ENCODE peak calls at places on chromosome 11, in seven cellular contexts. A is endodermal cell; K is A673; J is naive thymus-derived CD4-positive, alpha-beta T cell; V is NB4; L is mesenchymal stem cell; T is adrenal gland. G is an unnamed sample.

GRCh38 chr11:12818333-12819015 is 144.3 kb downstream of the TEAD1 start:
- DNase-seq in A (no peak), K (peak), J (no peak), V (no peak), L (peak), T (no peak), G (peak)

GRCh38 chr11:110028904-110029303 is 64.3 kb upstream of the ZC3H12C start:
- DNase-seq in A (no peak), K (no peak), J (no peak), V (no peak), L (no peak), T (no peak), G (no peak)

GRCh38 chr11:60941371-60942119 is 10.4 kb downstream of the SLC15A3 start:
- DNase-seq in A (no peak), K (no peak), J (no peak), V (no peak), L (no peak), T (no peak), G (no peak)

GRCh38 chr11:46726206-46726862 is 7.3 kb downstream of the F2 start:
- DNase-seq in A (no peak), K (no peak), J (no peak), V (no peak), L (no peak), T (no peak), G (no peak)

GRCh38 chr11:65491163-65491465 is 7.7 kb upstream of the MALAT1 start:
- DNase-seq in A (no peak), K (peak), J (no peak), V (no peak), L (peak), T (peak), G (no peak)

GRCh38 chr11:67671211-67671520 is 3.3 kb downstream of the ALDH3B2 start:
- DNase-seq in A (no peak), K (no peak), J (no peak), V (no peak), L (no peak), T (no peak), G (no peak)

GRCh38 chr11:66225054-66225453 is 43.4 kb upstream of the RAB1B start:
- DNase-seq in A (no peak), K (no peak), J (no peak), V (no peak), L (no peak), T (no peak), G (no peak)

GRCh38 chr11:66892926-66893325 is 36.1 kb downstream of the LRFN4 start:
- DNase-seq in A (no peak), K (no peak), J (no peak), V (no peak), L (peak), T (no peak), G (no peak)

GRCh38 chr11:66002648-66003225 is 434 bp downstream of the BANF1 start:
- DNase-seq in A (peak), K (no peak), J (peak), V (no peak), L (peak), T (peak), G (no peak)

GRCh38 chr11:27395556-27396258 is 32.7 kb upstream of the CCDC34 start:
- DNase-seq in A (no peak), K (peak), J (no peak), V (no peak), L (peak), T (no peak), G (no peak)

GRCh38 chr11:69295995-69296889 is 2.3 kb downstream of the MYEOV start:
- DNase-seq in A (no peak), K (no peak), J (no peak), V (peak), L (peak), T (peak), G (no peak)

GRCh38 chr11:64385953-64386704 is 27.2 kb downstream of the RPS6KA4 start:
- DNase-seq in A (no peak), K (no peak), J (no peak), V (peak), L (peak), T (no peak), G (peak)

GRCh38 chr11:35214792-35215193 is 75.8 kb downstream of the CD44 start:
- DNase-seq in A (peak), K (peak), J (no peak), V (no peak), L (peak), T (no peak), G (no peak)

GRCh38 chr11:128428876-128429416 is 158.4 kb downstream of the ETS1 start:
- DNase-seq in A (no peak), K (no peak), J (no peak), V (no peak), L (no peak), T (no peak), G (no peak)

GRCh38 chr11:102420547-102420946 is 32.0 kb downstream of the TMEM123 start:
- DNase-seq in A (no peak), K (no peak), J (no peak), V (no peak), L (no peak), T (no peak), G (no peak)

GRCh38 chr11:40204228-40204627 is 1255.2 kb downstream of the LRRC4C start:
- DNase-seq in A (no peak), K (no peak), J (no peak), V (no peak), L (no peak), T (no peak), G (no peak)

GRCh38 chr11:70889411-70889810 is 363.0 kb downstream of the SHANK2 start:
- DNase-seq in A (no peak), K (no peak), J (no peak), V (no peak), L (no peak), T (no peak), G (no peak)

GRCh38 chr11:130427581-130428211 is 713 bp downstream of the ADAMTS8 start:
- DNase-seq in A (peak), K (no peak), J (no peak), V (no peak), L (no peak), T (no peak), G (no peak)

GRCh38 chr11:85934599-85935169 is 79.5 kb downstream of the CCDC83 start:
- DNase-seq in A (no peak), K (no peak), J (no peak), V (no peak), L (no peak), T (peak), G (no peak)

GRCh38 chr11:65150513-65151271 is 16.4 kb upstream of the SYVN1 start:
- DNase-seq in A (peak), K (peak), J (no peak), V (peak), L (peak), T (peak), G (no peak)

GRCh38 chr11:112219476-112220232 is 6.6 kb upstream of the PTS start:
- DNase-seq in A (peak), K (peak), J (no peak), V (peak), L (peak), T (peak), G (peak)

GRCh38 chr11:75498556-75499255 is 27.0 kb downstream of the GDPD5 start:
- DNase-seq in A (no peak), K (no peak), J (no peak), V (no peak), L (no peak), T (no peak), G (no peak)

GRCh38 chr11:111939836-111940604 is 2.9 kb downstream of the DIXDC1 start:
- DNase-seq in A (no peak), K (no peak), J (no peak), V (no peak), L (peak), T (no peak), G (no peak)

GRCh38 chr11:128492461-128492860 is 94.9 kb downstream of the ETS1 start:
- DNase-seq in A (no peak), K (no peak), J (no peak), V (peak), L (peak), T (no peak), G (no peak)

GRCh38 chr11:19441752-19442553 is 201.2 kb upstream of the E2F8 start:
- DNase-seq in A (no peak), K (no peak), J (peak), V (peak), L (peak), T (peak), G (no peak)

GRCh38 chr11:12220305-12220704 is 109.9 kb downstream of the MICAL2 start:
- DNase-seq in A (no peak), K (no peak), J (no peak), V (no peak), L (no peak), T (no peak), G (no peak)

GRCh38 chr11:35134403-35135126 is 4.4 kb upstream of the CD44 start:
- DNase-seq in A (no peak), K (no peak), J (no peak), V (no peak), L (peak), T (no peak), G (no peak)

GRCh38 chr11:65585396-65586246 is 9.8 kb downstream of the EHBP1L1 start:
- DNase-seq in A (no peak), K (no peak), J (no peak), V (no peak), L (no peak), T (no peak), G (no peak)

GRCh38 chr11:58524232-58525036 is 16.5 kb upstream of the OR5B21 start:
- DNase-seq in A (peak), K (peak), J (peak), V (peak), L (peak), T (peak), G (peak)

GRCh38 chr11:99968336-99968735 is 718.8 kb upstream of the ARHGAP42 start:
- DNase-seq in A (no peak), K (peak), J (no peak), V (no peak), L (peak), T (no peak), G (no peak)

GRCh38 chr11:119144825-119145476 is 3.9 kb upstream of the ABCG4 start:
- DNase-seq in A (peak), K (peak), J (no peak), V (peak), L (peak), T (peak), G (peak)

GRCh38 chr11:94948070-94948617 is 25.2 kb downstream of the CWC15 start:
- DNase-seq in A (no peak), K (peak), J (no peak), V (peak), L (peak), T (no peak), G (no peak)

GRCh38 chr11:13105237-13105844 is 96.2 kb downstream of the RASSF10 start:
- DNase-seq in A (no peak), K (no peak), J (no peak), V (peak), L (no peak), T (peak), G (peak)

GRCh38 chr11:80362578-80362977 is 921.7 kb upstream of the TENM4 start:
- DNase-seq in A (no peak), K (no peak), J (no peak), V (no peak), L (peak), T (no peak), G (no peak)

GRCh38 chr11:64484308-64485061 is 106.5 kb upstream of the SLC22A12 start:
- DNase-seq in A (no peak), K (no peak), J (no peak), V (no peak), L (no peak), T (no peak), G (no peak)

GRCh38 chr11:110434952-110435779 is 5.4 kb downstream of the FDX1 start:
- DNase-seq in A (peak), K (no peak), J (no peak), V (no peak), L (peak), T (peak), G (no peak)

GRCh38 chr11:40302669-40303068 is 1156.8 kb downstream of the LRRC4C start:
- DNase-seq in A (no peak), K (no peak), J (no peak), V (no peak), L (no peak), T (no peak), G (no peak)

DNA sequence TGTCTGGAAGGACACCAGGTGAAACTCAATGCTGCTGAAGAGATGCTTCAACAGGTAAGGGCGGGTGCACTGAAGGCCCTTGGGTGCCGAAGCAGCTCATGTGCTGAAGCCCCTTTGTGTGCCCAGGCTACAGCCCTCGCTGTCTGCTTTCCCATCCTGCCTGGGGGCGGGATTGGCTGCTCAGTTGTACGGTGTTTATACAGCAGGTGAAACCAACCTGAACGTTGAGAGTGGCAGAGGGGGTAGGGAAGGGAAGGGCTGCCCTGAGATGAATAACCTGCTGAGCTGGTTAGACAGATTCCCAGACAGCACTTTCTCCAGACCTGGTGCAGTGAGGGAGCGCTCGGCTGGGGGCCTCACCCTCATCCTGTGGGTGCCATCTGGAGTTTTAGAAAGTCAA is 75.7 kb downstream of the CYB5R2 start:
- DNase-seq in A (no peak), K (no peak), J (no peak), V (no peak), L (no peak), T (no peak), G (no peak)
- H3K4me3 ChIP-seq in A (no peak), K (no peak), J (no peak), V (no peak), L (no peak), T (no peak), G (no peak)

GRCh38 chr11:44309483-44310197 is at the start of gene ALX4:
- DNase-seq in A (peak), K (peak), J (peak), V (peak), L (no peak), T (peak), G (no peak)

GRCh38 chr11:44311339-44312261 is 1.7 kb upstream of the ALX4 start:
- DNase-seq in A (peak), K (no peak), J (no peak), V (no peak), L (no peak), T (no peak), G (no peak)

GRCh38 chr11:44308923-44309482 is 936 bp downstream of the ALX4 start:
- DNase-seq in A (no peak), K (no peak), J (no peak), V (no peak), L (no peak), T (no peak), G (no peak)

GRCh38 chr11:44310198-44310455 is 188 bp upstream of the ALX4 start:
- DNase-seq in A (no peak), K (no peak), J (no peak), V (no peak), L (no peak), T (no peak), G (no peak)

DNA sequence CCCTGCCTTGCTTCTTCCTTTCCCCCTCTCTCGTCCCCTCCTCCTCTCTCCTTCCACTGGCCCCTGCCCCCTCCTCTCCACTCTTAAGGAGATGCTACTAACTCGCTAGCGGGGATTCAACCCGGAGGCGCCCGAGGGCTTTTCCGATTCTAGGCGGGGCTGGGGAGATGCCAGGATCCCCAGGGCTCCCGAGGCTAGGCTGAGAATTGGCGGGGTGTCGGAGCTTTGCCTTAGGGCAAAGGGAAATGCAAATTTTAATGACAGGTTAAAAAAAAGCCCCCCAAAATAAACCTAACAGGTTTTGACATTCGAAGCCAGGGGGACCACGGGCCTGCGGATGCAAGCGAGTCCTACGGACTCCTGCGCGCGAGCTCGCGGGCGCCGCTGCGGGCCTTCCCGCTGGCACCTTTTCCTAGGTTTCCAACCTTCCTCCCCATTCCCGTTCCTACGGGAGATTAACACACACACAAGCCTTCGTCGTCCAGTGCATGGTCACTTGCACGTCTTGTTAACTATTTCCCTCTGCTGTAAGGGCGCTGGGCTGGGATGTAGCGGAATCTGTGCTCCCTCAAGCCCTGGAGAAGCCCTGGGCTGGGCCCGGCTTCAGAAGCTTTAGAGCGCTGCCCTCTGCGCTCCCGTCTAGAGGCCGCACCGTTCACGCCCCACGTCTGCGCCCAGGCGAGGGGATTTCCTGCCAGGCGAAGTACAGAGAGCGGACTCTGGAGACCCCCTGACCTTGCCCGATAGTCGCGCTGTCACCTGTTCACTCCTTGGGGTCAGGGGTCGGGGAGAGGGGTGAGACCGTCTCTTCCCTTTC is 725 bp upstream of the ALX4 start:
- DNase-seq in A (peak), K (peak), J (no peak), V (no peak), L (no peak), T (no peak), G (no peak)
- H3K4me3 ChIP-seq in A (no peak), K (peak), J (no peak), V (no peak), L (no peak), T (no peak), G (no peak)

DNA sequence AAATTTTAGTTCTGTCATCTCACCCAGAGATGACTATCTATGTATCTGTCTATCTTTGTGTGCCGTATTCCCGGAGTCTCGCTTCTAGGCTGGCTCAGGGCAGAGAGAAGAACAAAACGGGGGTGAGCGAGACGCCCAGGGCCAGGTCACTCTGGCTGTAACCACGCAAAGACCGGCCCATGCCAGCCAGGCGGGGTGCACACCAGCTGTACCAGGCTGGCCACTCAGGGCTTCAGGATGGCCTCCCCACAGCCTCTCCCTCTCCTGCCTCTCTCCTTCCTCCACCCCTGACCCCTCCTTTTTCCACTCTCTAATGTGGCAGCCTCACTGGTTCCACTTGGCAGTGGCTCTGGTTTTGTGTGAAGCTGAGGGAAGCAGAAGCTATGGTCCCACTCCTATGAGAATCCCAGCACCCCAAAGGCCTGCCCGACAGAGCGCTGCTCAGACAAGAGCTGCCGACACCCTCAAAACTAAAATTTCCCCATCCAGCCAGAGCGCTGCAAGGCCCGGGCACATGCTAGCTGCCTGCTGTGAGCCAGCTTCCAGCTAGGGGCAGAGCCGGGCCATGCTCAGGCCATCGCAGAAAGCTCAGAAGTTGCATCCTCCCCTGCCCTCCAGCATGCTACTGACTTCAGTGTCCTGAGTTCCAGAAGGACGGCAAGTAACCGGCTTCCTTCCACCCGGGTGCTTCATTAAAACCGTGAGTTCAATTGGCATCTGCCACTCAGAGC is 139.4 kb upstream of the TBCEL start:
- DNase-seq in A (peak), K (no peak), J (no peak), V (no peak), L (no peak), T (no peak), G (no peak)
- H3K4me3 ChIP-seq in A (no peak), K (no peak), J (no peak), V (no peak), L (no peak), T (no peak), G (no peak)

DNA sequence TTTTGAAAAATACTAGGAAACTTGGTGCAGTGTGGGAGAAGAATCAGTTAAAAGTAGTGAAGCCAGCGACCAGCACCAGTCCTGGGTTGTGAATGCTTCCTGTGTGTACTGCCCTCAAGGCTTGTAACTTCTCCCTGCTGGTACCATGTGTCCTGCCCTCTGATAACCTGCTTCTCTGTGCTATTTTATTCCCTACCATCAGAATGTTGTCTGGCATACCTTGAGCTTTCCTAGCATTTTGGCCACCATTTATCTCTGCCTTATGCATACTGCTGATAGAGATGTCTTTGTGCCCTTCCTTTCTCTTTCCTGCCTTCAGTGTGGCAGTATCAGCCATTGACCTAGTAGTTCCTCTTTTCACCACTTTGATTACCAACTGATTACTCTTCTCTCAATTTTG is 2.0 kb downstream of the GTF2H1 start:
- DNase-seq in A (no peak), K (no peak), J (no peak), V (peak), L (no peak), T (no peak), G (no peak)
- H3K4me3 ChIP-seq in A (peak), K (no peak), J (peak), V (peak), L (peak), T (no peak), G (no peak)

GRCh38 chr11:73982990-73983763 is 534 bp upstream of the UCP2 start:
- DNase-seq in A (peak), K (peak), J (peak), V (peak), L (peak), T (peak), G (peak)

GRCh38 chr11:73981051-73981805 is 1.4 kb downstream of the UCP2 start:
- DNase-seq in A (peak), K (no peak), J (no peak), V (peak), L (no peak), T (no peak), G (no peak)

GRCh38 chr11:73980001-73980960 is 2.4 kb downstream of the UCP2 start:
- DNase-seq in A (peak), K (no peak), J (peak), V (peak), L (peak), T (peak), G (peak)

GRCh38 chr11:73983764-73984543 is 1.3 kb upstream of the UCP2 start:
- DNase-seq in A (peak), K (no peak), J (no peak), V (peak), L (no peak), T (no peak), G (no peak)

DNA sequence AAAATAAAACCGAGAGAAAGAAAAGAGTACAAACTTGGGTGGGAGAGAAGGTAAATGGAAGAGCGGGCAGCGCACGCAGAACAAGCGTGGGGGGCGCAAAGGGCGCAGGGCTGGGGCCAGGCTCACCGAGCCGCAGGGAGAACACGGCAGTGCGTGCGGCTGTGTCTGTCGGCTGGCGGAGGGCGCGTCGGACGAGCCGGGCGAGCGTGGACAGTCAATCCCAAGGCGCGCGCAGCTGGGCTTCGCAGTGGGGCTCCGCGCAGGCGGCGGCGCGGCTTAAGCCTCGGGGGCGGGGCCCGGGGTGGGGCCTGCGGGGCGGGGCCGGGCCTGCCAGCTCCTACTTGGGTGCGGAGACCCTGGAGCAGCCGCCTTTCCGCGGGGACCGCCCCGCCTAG is at the start of gene UCP2:
- DNase-seq in A (peak), K (peak), J (peak), V (peak), L (peak), T (peak), G (peak)
- H3K4me3 ChIP-seq in A (peak), K (peak), J (peak), V (peak), L (peak), T (peak), G (peak)

GRCh38 chr11:114799524-114799923 is 121.2 kb downstream of the NXPE2 start:
- DNase-seq in A (peak), K (no peak), J (no peak), V (no peak), L (no peak), T (no peak), G (no peak)
- H3K4me3 ChIP-seq in A (no peak), K (no peak), J (no peak), V (no peak), L (no peak), T (no peak), G (no peak)

G was measured in Jurkat, Clone E6-1.